ENCODE peak calls at places on chromosomes 16 and 17, in six cellular contexts. N, L, H, I, M and P are unnamed samples.

GRCh38 chr16:27188633-27189032 is 14.7 kb upstream of the KDM8 start:
- DNase-seq in L (no peak), N (no peak), M (no peak), H (no peak), I (no peak), P (no peak)

GRCh38 chr16:30335598-30336474 is 19.3 kb downstream of the CD2BP2 start:
- DNase-seq in N (peak; percentile 22), M (no peak), H (no peak), I (no peak), L (peak; percentile 72), P (no peak)

GRCh38 chr16:75456971-75457370 is 7.5 kb downstream of the TMEM170A start:
- DNase-seq in M (no peak), L (no peak), H (no peak), N (no peak), I (no peak), P (no peak)

GRCh38 chr16:57706717-57707116 is 12.1 kb downstream of the DRC7 start:
- DNase-seq in H (no peak), I (no peak), L (no peak), M (no peak), N (no peak), P (no peak)

GRCh38 chr16:27314161-27314723 is 468 bp downstream of the IL4R start:
- DNase-seq in I (no peak), M (no peak), H (no peak), N (peak; percentile 80), L (peak; percentile 66), P (peak; percentile 66)

GRCh38 chr17:59431606-59432005 is 100.2 kb downstream of the YPEL2 start:
- DNase-seq in H (no peak), M (no peak), N (no peak), I (no peak), L (no peak), P (no peak)

GRCh38 chr17:67390006-67390645 is 13.0 kb downstream of the PITPNC1 start:
- DNase-seq in N (no peak), I (no peak), M (no peak), H (no peak), L (no peak), P (no peak)

GRCh38 chr16:7431723-7432122 is 99.1 kb downstream of the RBFOX1 start:
- DNase-seq in H (no peak), N (no peak), L (no peak), M (no peak), I (no peak), P (no peak)

GRCh38 chr16:85878875-85879274 is 20.1 kb upstream of the IRF8 start:
- DNase-seq in N (peak; percentile 48), L (no peak), H (no peak), I (no peak), M (no peak), P (no peak)

GRCh38 chr16:9241177-9241576 is 149.7 kb downstream of the HAPSTR1 start:
- DNase-seq in H (no peak), N (no peak), I (no peak), L (no peak), M (no peak), P (no peak)

GRCh38 chr17:81287155-81287554 is 8.0 kb downstream of the SLC38A10 start:
- DNase-seq in N (no peak), I (no peak), L (no peak), H (no peak), M (no peak), P (no peak)

GRCh38 chr17:29592850-29593545 is at the start of gene ANKRD13B:
- DNase-seq in H (no peak), I (peak; percentile 43), N (no peak), L (no peak), M (peak; percentile 51), P (no peak)

GRCh38 chr16:28069921-28070794 is 6.6 kb upstream of the GSG1L start:
- DNase-seq in H (no peak), L (no peak), M (no peak), I (no peak), N (no peak), P (no peak)

GRCh38 chr17:82248815-82249638 is 20.2 kb downstream of the SLC16A3 start:
- DNase-seq in M (no peak), I (no peak), L (no peak), H (no peak), N (no peak), P (no peak)

GRCh38 chr16:85418978-85419491 is 194.1 kb upstream of the GSE1 start:
- DNase-seq in M (no peak), H (peak; percentile 2), I (no peak), N (no peak), L (peak; percentile 22), P (no peak)

GRCh38 chr16:89115216-89115949 is 21.7 kb downstream of the ACSF3 start:
- DNase-seq in H (peak; percentile 87), N (peak; percentile 63), I (no peak), M (peak; percentile 26), L (peak; percentile 94), P (peak; percentile 45)

GRCh38 chr16:73006021-73006420 is 41.9 kb downstream of the ZFHX3 start:
- DNase-seq in H (no peak), M (no peak), N (peak; percentile 45), I (no peak), L (no peak), P (no peak)

GRCh38 chr17:39652635-39653315 is 12.4 kb upstream of the TCAP start:
- DNase-seq in L (no peak), M (peak; percentile 35), I (no peak), N (no peak), H (no peak), P (no peak)

GRCh38 chr16:19502395-19503131 is 19.3 kb downstream of the GDE1 start:
- DNase-seq in N (peak; percentile 79), M (peak; percentile 76), I (peak; percentile 66), L (peak; percentile 74), H (peak; percentile 51), P (peak; percentile 56)

GRCh38 chr17:50026901-50027638 is 28.8 kb upstream of the ITGA3 start:
- DNase-seq in L (peak; percentile 84), I (no peak), M (peak; percentile 70), H (peak; percentile 78), N (peak; percentile 90), P (peak; percentile 96)

GRCh38 chr17:75847595-75848522 is 3.7 kb upstream of the UNC13D start:
- DNase-seq in H (no peak), I (peak; percentile 69), L (no peak), M (no peak), N (no peak), P (no peak)

GRCh38 chr16:56688762-56689161 is 6.5 kb downstream of the MT1X start:
- DNase-seq in L (no peak), M (no peak), N (no peak), H (no peak), I (no peak), P (no peak)

GRCh38 chr16:10172848-10173655 is 9.2 kb downstream of the GRIN2A start:
- DNase-seq in M (no peak), H (no peak), N (no peak), I (no peak), L (no peak), P (no peak)

GRCh38 chr16:67137605-67138004 is 13.2 kb downstream of the B3GNT9 start:
- DNase-seq in M (no peak), H (no peak), I (no peak), L (no peak), N (no peak), P (no peak)

GRCh38 chr17:7015587-7016020 is 3.2 kb downstream of the RNASEK start:
- DNase-seq in L (no peak), M (no peak), I (no peak), H (no peak), N (no peak), P (no peak)

GRCh38 chr16:56343661-56344517 is 81.5 kb downstream of the AMFR start:
- DNase-seq in N (peak; percentile 81), L (no peak), I (no peak), M (no peak), H (no peak), P (no peak)

GRCh38 chr17:65662166-65662565 is 100.7 kb upstream of the AXIN2 start:
- DNase-seq in M (no peak), H (no peak), L (no peak), I (no peak), N (no peak), P (no peak)

GRCh38 chr16:53085539-53086450 is 31.0 kb downstream of the CHD9 start:
- DNase-seq in N (peak; percentile 71), H (no peak), L (no peak), I (no peak), M (no peak), P (no peak)

GRCh38 chr17:42098747-42099399 is 600 bp upstream of the ZNF385C start:
- DNase-seq in L (peak; percentile 21), H (no peak), M (no peak), N (no peak), I (no peak), P (no peak)

GRCh38 chr16:61435356-61435755 is 600.9 kb downstream of the CDH8 start:
- DNase-seq in I (no peak), L (no peak), H (no peak), M (no peak), N (no peak), P (no peak)